ENCODE peak calls at places on chromosomes 6 and 20, in four cellular contexts. B, V, J and L are unnamed samples.

GRCh38 chr6:30820196-30820595 is 64.1 kb upstream of the DDR1 start:
- DNase-seq in J (no peak), V (no peak), B (peak), L (no peak)

GRCh38 chr6:34457747-34458462 is 8.0 kb upstream of the PACSIN1 start:
- DNase-seq in B (no peak), V (no peak), J (peak), L (no peak)

GRCh38 chr20:47003223-47003622 is 108.6 kb downstream of the EYA2 start:
- DNase-seq in J (peak), B (no peak), V (no peak), L (no peak)

GRCh38 chr6:121686611-121687023 is 251.2 kb downstream of the GJA1 start:
- DNase-seq in B (no peak), V (no peak), J (peak), L (no peak)

GRCh38 chr6:108565893-108566292 is 5.2 kb downstream of the FOXO3 start:
- DNase-seq in V (no peak), J (no peak), B (no peak), L (no peak)

GRCh38 chr6:80022803-80023202 is 18.4 kb downstream of the TTK start:
- DNase-seq in V (no peak), J (no peak), B (no peak), L (no peak)

GRCh38 chr20:31355981-31356380 is 12.4 kb upstream of the DEFB118 start:
- DNase-seq in B (no peak), J (no peak), V (no peak), L (no peak)

GRCh38 chr6:27237089-27237723 is 10.3 kb upstream of the PRSS16 start:
- DNase-seq in B (no peak), J (no peak), V (no peak), L (no peak)

GRCh38 chr6:3280091-3280490 is 21.3 kb downstream of the PSMG4 start:
- DNase-seq in V (no peak), J (no peak), B (no peak), L (no peak)

GRCh38 chr6:31945507-31946369 is at the start of gene CFB:
- DNase-seq in J (no peak), B (peak), V (peak), L (peak)

GRCh38 chr6:36839819-36840379 is 655 bp upstream of the CPNE5 start:
- DNase-seq in B (peak), V (peak), J (no peak), L (no peak)

GRCh38 chr20:35145141-35145564 is 2.0 kb downstream of the EDEM2 start:
- DNase-seq in J (peak), V (no peak), B (peak), L (peak)

GRCh38 chr20:59087829-59088433 is 45.3 kb upstream of the PRELID3B start:
- DNase-seq in B (peak), V (peak), J (peak), L (no peak)

GRCh38 chr6:62285612-62286469 is at the start of gene KHDRBS2:
- DNase-seq in V (peak), B (peak), J (peak), L (no peak)

GRCh38 chr6:101401792-101402617 is 8.5 kb downstream of the GRIK2 start:
- DNase-seq in B (no peak), V (peak), J (peak), L (peak)

GRCh38 chr6:13307508-13307995 is 20.8 kb downstream of the TBC1D7 start:
- DNase-seq in B (peak), J (no peak), V (no peak), L (no peak)

GRCh38 chr6:169265486-169266131 is 12.0 kb upstream of the THBS2 start:
- DNase-seq in V (no peak), B (no peak), J (no peak), L (no peak)

GRCh38 chr20:44247676-44248419 is 740 bp downstream of the GDAP1L1 start:
- DNase-seq in J (no peak), B (peak), V (no peak), L (no peak)

GRCh38 chr20:11140359-11140758 is 466.6 kb upstream of the JAG1 start:
- DNase-seq in J (no peak), B (no peak), V (no peak), L (no peak)

GRCh38 chr20:24870876-24871275 is 78.2 kb upstream of the CST7 start:
- DNase-seq in V (no peak), J (no peak), B (no peak), L (no peak)

GRCh38 chr6:73585566-73586415 is 65.0 kb upstream of the EEF1A1 start:
- DNase-seq in V (no peak), B (peak), J (peak), L (peak)

GRCh38 chr6:167501831-167502385 is 177.0 kb downstream of the TTLL2 start:
- DNase-seq in V (no peak), B (peak), J (peak), L (no peak)

GRCh38 chr6:38801305-38801704 is 86.2 kb downstream of the DNAH8 start:
- DNase-seq in B (no peak), J (no peak), V (no peak), L (no peak)

GRCh38 chr20:53677447-53678314 is 84.0 kb upstream of the ZNF217 start:
- DNase-seq in V (no peak), B (peak), J (no peak), L (no peak)

GRCh38 chr6:53391170-53391569 is 42.4 kb upstream of the ELOVL5 start:
- DNase-seq in B (no peak), V (no peak), J (no peak), L (no peak)

GRCh38 chr6:36683145-36683655 is 4.7 kb downstream of the CDKN1A start:
- DNase-seq in J (no peak), B (no peak), V (no peak), L (peak)

GRCh38 chr20:35018578-35019371 is 63.1 kb downstream of the MYH7B start:
- DNase-seq in V (no peak), J (no peak), B (no peak), L (no peak)

GRCh38 chr6:20554326-20554725 is 20.1 kb downstream of the CDKAL1 start:
- DNase-seq in B (no peak), V (no peak), J (no peak), L (no peak)